ENCODE peak calls at places on chromosomes 3 and 15, in five cellular contexts. One of them, this sample, is unnamed.

GRCh38 chr3:12198301-12198700 is 39.6 kb upstream of the TIMP4 start:
- DNase-seq in cardiac fibroblast: peak
- DNase-seq in heart left ventricle: no peak
- DNase-seq in AG04449: no peak
- DNase-seq in OCI-LY7: no peak
- DNase-seq in this sample: peak

GRCh38 chr15:40743921-40744809 is 10.9 kb downstream of the RMDN3 start:
- DNase-seq in cardiac fibroblast: peak
- DNase-seq in heart left ventricle: no peak
- DNase-seq in AG04449: no peak
- DNase-seq in OCI-LY7: no peak
- DNase-seq in this sample: peak

GRCh38 chr15:30905821-30906220 is 2.1 kb downstream of the FAN1 start:
- DNase-seq in cardiac fibroblast: no peak
- DNase-seq in heart left ventricle: no peak
- DNase-seq in AG04449: no peak
- DNase-seq in OCI-LY7: no peak
- DNase-seq in this sample: no peak

GRCh38 chr3:47645551-47645950 is 66.9 kb upstream of the CSPG5 start:
- DNase-seq in cardiac fibroblast: peak
- DNase-seq in heart left ventricle: no peak
- DNase-seq in AG04449: no peak
- DNase-seq in OCI-LY7: no peak
- DNase-seq in this sample: peak

GRCh38 chr3:138230525-138230924 is 43.4 kb downstream of the ARMC8 start:
- DNase-seq in cardiac fibroblast: peak
- DNase-seq in heart left ventricle: no peak
- DNase-seq in AG04449: peak
- DNase-seq in OCI-LY7: no peak
- DNase-seq in this sample: peak

GRCh38 chr3:184825456-184825855 is 13.5 kb downstream of the VPS8 start:
- DNase-seq in cardiac fibroblast: no peak
- DNase-seq in heart left ventricle: no peak
- DNase-seq in AG04449: no peak
- DNase-seq in OCI-LY7: no peak
- DNase-seq in this sample: no peak

GRCh38 chr3:130604806-130605205 is 87.8 kb downstream of the COL6A6 start:
- DNase-seq in cardiac fibroblast: no peak
- DNase-seq in heart left ventricle: no peak
- DNase-seq in AG04449: no peak
- DNase-seq in OCI-LY7: peak
- DNase-seq in this sample: no peak

GRCh38 chr3:139110072-139110830 is 65.6 kb upstream of the PRR23C start:
- DNase-seq in cardiac fibroblast: no peak
- DNase-seq in heart left ventricle: peak
- DNase-seq in AG04449: no peak
- DNase-seq in OCI-LY7: no peak
- DNase-seq in this sample: no peak

GRCh38 chr15:76206325-76206976 is 104.8 kb downstream of the ETFA start:
- DNase-seq in cardiac fibroblast: peak
- DNase-seq in heart left ventricle: peak
- DNase-seq in AG04449: no peak
- DNase-seq in OCI-LY7: no peak
- DNase-seq in this sample: peak

GRCh38 chr3:155629006-155629405 is 115.9 kb downstream of the PLCH1 start:
- DNase-seq in cardiac fibroblast: no peak
- DNase-seq in heart left ventricle: no peak
- DNase-seq in AG04449: no peak
- DNase-seq in OCI-LY7: no peak
- DNase-seq in this sample: no peak

GRCh38 chr15:28098766-28099554 is at the start of gene OCA2:
- DNase-seq in cardiac fibroblast: peak
- DNase-seq in heart left ventricle: peak
- DNase-seq in AG04449: no peak
- DNase-seq in OCI-LY7: no peak
- DNase-seq in this sample: no peak

GRCh38 chr15:23467110-23467600 is 20.1 kb upstream of the GOLGA6L2 start:
- DNase-seq in cardiac fibroblast: peak
- DNase-seq in heart left ventricle: no peak
- DNase-seq in AG04449: no peak
- DNase-seq in OCI-LY7: peak
- DNase-seq in this sample: peak

GRCh38 chr3:197874064-197874463 is 75.9 kb upstream of the RPL35A start:
- DNase-seq in cardiac fibroblast: no peak
- DNase-seq in heart left ventricle: no peak
- DNase-seq in AG04449: no peak
- DNase-seq in OCI-LY7: no peak
- DNase-seq in this sample: peak

GRCh38 chr15:31782016-31782783 is 248.1 kb upstream of the CHRNA7 start:
- DNase-seq in cardiac fibroblast: no peak
- DNase-seq in heart left ventricle: no peak
- DNase-seq in AG04449: no peak
- DNase-seq in OCI-LY7: no peak
- DNase-seq in this sample: no peak

GRCh38 chr15:77087213-77087612 is 16.3 kb upstream of the TSPAN3 start:
- DNase-seq in cardiac fibroblast: no peak
- DNase-seq in heart left ventricle: no peak
- DNase-seq in AG04449: no peak
- DNase-seq in OCI-LY7: no peak
- DNase-seq in this sample: no peak

GRCh38 chr3:162718697-162719096 is 1222.1 kb downstream of the OTOL1 start:
- DNase-seq in cardiac fibroblast: peak
- DNase-seq in heart left ventricle: no peak
- DNase-seq in AG04449: no peak
- DNase-seq in OCI-LY7: no peak
- DNase-seq in this sample: peak

GRCh38 chr3:55296035-55296434 is 191.1 kb downstream of the WNT5A start:
- DNase-seq in cardiac fibroblast: peak
- DNase-seq in heart left ventricle: no peak
- DNase-seq in AG04449: no peak
- DNase-seq in OCI-LY7: no peak
- DNase-seq in this sample: peak

GRCh38 chr15:43492266-43492665 is 690 bp downstream of the TP53BP1 start:
- DNase-seq in cardiac fibroblast: no peak
- DNase-seq in heart left ventricle: no peak
- DNase-seq in AG04449: no peak
- DNase-seq in OCI-LY7: peak
- DNase-seq in this sample: no peak

GRCh38 chr3:120339362-120339761 is 9.8 kb downstream of the LRRC58 start:
- DNase-seq in cardiac fibroblast: no peak
- DNase-seq in heart left ventricle: no peak
- DNase-seq in AG04449: no peak
- DNase-seq in OCI-LY7: no peak
- DNase-seq in this sample: no peak

GRCh38 chr15:68054658-68055223 is 626 bp downstream of the PIAS1 start:
- DNase-seq in cardiac fibroblast: peak
- DNase-seq in heart left ventricle: peak
- DNase-seq in AG04449: no peak
- DNase-seq in OCI-LY7: peak
- DNase-seq in this sample: peak

GRCh38 chr15:34691024-34691423 is 63.8 kb downstream of the GJD2 start:
- DNase-seq in cardiac fibroblast: peak
- DNase-seq in heart left ventricle: no peak
- DNase-seq in AG04449: no peak
- DNase-seq in OCI-LY7: no peak
- DNase-seq in this sample: peak

GRCh38 chr15:76293361-76293760 is 17.9 kb downstream of the ETFA start:
- DNase-seq in cardiac fibroblast: peak
- DNase-seq in heart left ventricle: no peak
- DNase-seq in AG04449: no peak
- DNase-seq in OCI-LY7: no peak
- DNase-seq in this sample: peak

GRCh38 chr3:13647314-13648059 is 98.6 kb downstream of the FBLN2 start:
- DNase-seq in cardiac fibroblast: peak
- DNase-seq in heart left ventricle: no peak
- DNase-seq in AG04449: no peak
- DNase-seq in OCI-LY7: no peak
- DNase-seq in this sample: peak

GRCh38 chr3:71728632-71729342 is 3.6 kb upstream of the EIF4E3 start:
- DNase-seq in cardiac fibroblast: no peak
- DNase-seq in heart left ventricle: no peak
- DNase-seq in AG04449: no peak
- DNase-seq in OCI-LY7: peak
- DNase-seq in this sample: no peak

GRCh38 chr3:47324278-47324865 is 41.6 kb downstream of the KLHL18 start:
- DNase-seq in cardiac fibroblast: peak
- DNase-seq in heart left ventricle: peak
- DNase-seq in AG04449: no peak
- DNase-seq in OCI-LY7: peak
- DNase-seq in this sample: peak

GRCh38 chr3:152621006-152621868 is 213.7 kb upstream of the P2RY1 start:
- DNase-seq in cardiac fibroblast: no peak
- DNase-seq in heart left ventricle: no peak
- DNase-seq in AG04449: no peak
- DNase-seq in OCI-LY7: no peak
- DNase-seq in this sample: no peak

GRCh38 chr15:101264011-101264410 is 12.2 kb upstream of the CHSY1 start:
- DNase-seq in cardiac fibroblast: peak
- DNase-seq in heart left ventricle: no peak
- DNase-seq in AG04449: no peak
- DNase-seq in OCI-LY7: no peak
- DNase-seq in this sample: no peak

GRCh38 chr15:60616147-60616546 is 137.2 kb upstream of the ICE2 start:
- DNase-seq in cardiac fibroblast: no peak
- DNase-seq in heart left ventricle: no peak
- DNase-seq in AG04449: no peak
- DNase-seq in OCI-LY7: no peak
- DNase-seq in this sample: no peak

GRCh38 chr15:60614862-60615771 is 136.2 kb upstream of the ICE2 start:
- DNase-seq in cardiac fibroblast: no peak
- DNase-seq in heart left ventricle: no peak
- DNase-seq in AG04449: no peak
- DNase-seq in OCI-LY7: no peak
- DNase-seq in this sample: no peak

GRCh38 chr15:60611592-60612346 is 132.8 kb upstream of the ICE2 start:
- DNase-seq in cardiac fibroblast: no peak
- DNase-seq in heart left ventricle: no peak
- DNase-seq in AG04449: no peak
- DNase-seq in OCI-LY7: no peak
- DNase-seq in this sample: no peak

GRCh38 chr15:60612400-60613048 is 133.6 kb upstream of the ICE2 start:
- DNase-seq in cardiac fibroblast: peak
- DNase-seq in heart left ventricle: no peak
- DNase-seq in AG04449: no peak
- DNase-seq in OCI-LY7: no peak
- DNase-seq in this sample: peak

DNA sequence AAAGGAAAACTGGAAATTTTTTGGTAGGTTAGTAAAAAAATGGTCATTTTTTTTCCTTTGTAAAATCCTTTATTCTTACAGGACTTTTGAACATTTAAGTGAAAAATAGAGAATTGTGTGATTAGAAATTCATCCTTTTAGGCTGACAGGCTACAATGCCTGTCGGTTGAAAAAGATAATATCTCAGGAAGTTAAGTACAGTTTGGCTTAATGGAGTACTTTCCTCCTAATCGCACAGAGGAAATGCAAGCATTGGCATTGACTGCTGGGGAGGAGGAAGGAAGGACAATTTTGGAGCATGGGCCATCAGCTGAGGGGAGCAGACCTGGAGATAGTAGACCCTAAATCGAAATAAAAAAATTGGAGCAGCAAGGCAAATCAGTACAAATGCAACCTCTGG is 135.1 kb upstream of the ICE2 start:
- DNase-seq in cardiac fibroblast: no peak
- DNase-seq in heart left ventricle: no peak
- DNase-seq in AG04449: no peak
- DNase-seq in OCI-LY7: no peak
- DNase-seq in this sample: no peak
- H3K4me3 ChIP-seq in cardiac fibroblast: no peak
- H3K4me3 ChIP-seq in heart left ventricle: no peak
- H3K4me3 ChIP-seq in AG04449: no peak
- H3K4me3 ChIP-seq in OCI-LY7: no peak
- H3K4me3 ChIP-seq in this sample: no peak

GRCh38 chr3:77081240-77081661 is 41.4 kb downstream of the ROBO2 start:
- DNase-seq in cardiac fibroblast: peak
- DNase-seq in heart left ventricle: peak
- DNase-seq in AG04449: no peak
- DNase-seq in OCI-LY7: no peak
- DNase-seq in this sample: peak

GRCh38 chr3:77084511-77084910 is 44.6 kb downstream of the ROBO2 start:
- DNase-seq in cardiac fibroblast: no peak
- DNase-seq in heart left ventricle: no peak
- DNase-seq in AG04449: no peak
- DNase-seq in OCI-LY7: no peak
- DNase-seq in this sample: no peak

GRCh38 chr3:77091809-77092208 is 51.9 kb downstream of the ROBO2 start:
- DNase-seq in cardiac fibroblast: no peak
- DNase-seq in heart left ventricle: no peak
- DNase-seq in AG04449: no peak
- DNase-seq in OCI-LY7: no peak
- DNase-seq in this sample: no peak

DNA sequence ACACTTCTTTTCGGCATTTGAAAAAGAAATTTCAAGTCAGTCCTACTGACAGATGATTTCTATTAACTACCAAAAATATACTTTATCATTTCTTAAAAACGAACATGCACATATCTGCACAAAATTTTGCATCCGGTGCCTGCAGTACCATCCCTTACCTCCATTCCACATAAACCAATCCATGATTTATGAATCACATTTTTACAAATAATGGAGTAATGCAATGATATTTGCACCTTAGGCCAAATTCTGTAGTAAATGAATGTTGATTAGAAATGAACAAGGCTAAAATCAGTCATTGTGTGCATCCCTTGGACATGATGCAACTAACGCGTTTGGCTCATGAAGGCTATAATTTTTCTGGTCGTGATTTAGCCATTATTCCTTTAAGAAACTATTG is 46.5 kb downstream of the ROBO2 start:
- DNase-seq in cardiac fibroblast: no peak
- DNase-seq in heart left ventricle: no peak
- DNase-seq in AG04449: no peak
- DNase-seq in OCI-LY7: no peak
- DNase-seq in this sample: no peak
- TF ChIP-seq CTCF in cardiac fibroblast: peak
- TF ChIP-seq CTCF in heart left ventricle: no peak
- TF ChIP-seq CTCF in AG04449: no peak
- TF ChIP-seq CTCF in OCI-LY7: no peak
- TF ChIP-seq CTCF in this sample: no peak

GRCh38 chr3:125140817-125141595 is 71.5 kb downstream of the SLC12A8 start:
- DNase-seq in cardiac fibroblast: peak
- DNase-seq in heart left ventricle: no peak
- DNase-seq in AG04449: no peak
- DNase-seq in OCI-LY7: no peak
- DNase-seq in this sample: no peak
- H3K4me3 ChIP-seq in cardiac fibroblast: no peak
- H3K4me3 ChIP-seq in heart left ventricle: peak
- H3K4me3 ChIP-seq in AG04449: no peak
- H3K4me3 ChIP-seq in OCI-LY7: no peak
- H3K4me3 ChIP-seq in this sample: no peak

DNA sequence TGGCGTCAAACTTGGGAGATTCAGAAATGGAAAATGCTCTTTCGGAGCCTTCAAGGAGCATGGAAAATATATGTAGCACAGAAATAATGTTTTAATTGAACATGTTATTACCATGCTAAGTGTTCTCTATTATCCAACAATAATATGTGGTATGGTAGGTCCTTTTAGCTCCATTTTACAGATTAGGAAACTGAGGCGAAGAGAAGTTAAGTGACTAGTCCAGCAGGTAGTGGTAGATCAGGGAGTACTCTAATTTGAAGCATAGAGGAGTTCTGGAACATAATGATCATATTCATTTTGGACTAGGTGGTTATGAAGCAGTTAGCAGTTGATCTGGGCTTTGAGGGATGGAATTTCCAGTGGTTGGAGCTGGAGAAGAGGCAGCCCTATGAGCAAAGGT is 1.1 kb downstream of the CMC1 start:
- DNase-seq in cardiac fibroblast: no peak
- DNase-seq in heart left ventricle: no peak
- DNase-seq in AG04449: no peak
- DNase-seq in OCI-LY7: no peak
- DNase-seq in this sample: no peak
- TF ChIP-seq CTCF in cardiac fibroblast: no peak
- TF ChIP-seq CTCF in heart left ventricle: no peak
- TF ChIP-seq CTCF in AG04449: no peak
- TF ChIP-seq CTCF in OCI-LY7: no peak
- TF ChIP-seq CTCF in this sample: no peak